ENCODE peak calls at places on chromosomes 13 and 19, in nine cellular contexts. K, Z, X, A, R, G, I, F and D are unnamed samples.

GRCh38 chr13:80239571-80240255 is 101.2 kb downstream of the SPRY2 start:
- DNase-seq in K (no peak), Z (no peak), X (no peak), A (no peak), R (no peak), G (no peak), I (no peak), F (no peak), D (no peak)

GRCh38 chr13:110334256-110334655 is 27.2 kb downstream of the COL4A2 start:
- DNase-seq in K (no peak), Z (no peak), X (no peak), A (no peak), R (no peak), G (no peak), I (peak), F (no peak), D (no peak)

GRCh38 chr13:85028035-85028434 is 771.2 kb downstream of the SLITRK6 start:
- DNase-seq in K (no peak), Z (no peak), X (no peak), A (no peak), R (no peak), G (no peak), I (no peak), F (no peak), D (no peak)

GRCh38 chr13:94311893-94312292 is 167.6 kb downstream of the DCT start:
- DNase-seq in K (no peak), Z (no peak), X (no peak), A (no peak), R (no peak), G (no peak), I (no peak), F (no peak), D (no peak)

GRCh38 chr13:37769078-37769477 is 100.5 kb downstream of the TRPC4 start:
- DNase-seq in K (no peak), Z (no peak), X (no peak), A (no peak), R (no peak), G (no peak), I (no peak), F (no peak), D (no peak)

GRCh38 chr19:43649514-43649913 is 9.9 kb upstream of the CADM4 start:
- DNase-seq in K (no peak), Z (no peak), X (no peak), A (no peak), R (no peak), G (no peak), I (no peak), F (no peak), D (no peak)

GRCh38 chr19:16435238-16435911 is 36.4 kb downstream of the EPS15L1 start:
- DNase-seq in K (no peak), Z (no peak), X (no peak), A (peak), R (no peak), G (no peak), I (peak), F (peak), D (no peak)

GRCh38 chr19:11446652-11447301 is 11.3 kb downstream of the PRKCSH start:
- DNase-seq in K (no peak), Z (peak), X (no peak), A (peak), R (peak), G (peak), I (peak), F (no peak), D (peak)

GRCh38 chr19:22144394-22144793 is 52.4 kb downstream of the ZNF676 start:
- DNase-seq in K (no peak), Z (no peak), X (peak), A (no peak), R (no peak), G (no peak), I (no peak), F (no peak), D (peak)

GRCh38 chr19:46999878-47000277 is 19.8 kb upstream of the NPAS1 start:
- DNase-seq in K (no peak), Z (no peak), X (no peak), A (no peak), R (no peak), G (no peak), I (no peak), F (no peak), D (no peak)

GRCh38 chr13:85431720-85432119 is 367.5 kb downstream of the SLITRK6 start:
- DNase-seq in K (no peak), Z (no peak), X (no peak), A (no peak), R (no peak), G (no peak), I (peak), F (no peak), D (no peak)

GRCh38 chr13:112894673-112895481 is 74.1 kb upstream of the MCF2L start:
- DNase-seq in K (no peak), Z (peak), X (no peak), A (no peak), R (peak), G (no peak), I (no peak), F (no peak), D (no peak)

GRCh38 chr13:80359459-80360297 is 18.8 kb upstream of the SPRY2 start:
- DNase-seq in K (no peak), Z (no peak), X (no peak), A (no peak), R (no peak), G (no peak), I (no peak), F (no peak), D (no peak)

GRCh38 chr13:41905600-41906254 is 55.2 kb downstream of the VWA8 start:
- DNase-seq in K (no peak), Z (no peak), X (peak), A (no peak), R (no peak), G (no peak), I (no peak), F (no peak), D (peak)

GRCh38 chr13:59259416-59260000 is 904.2 kb downstream of the DIAPH3 start:
- DNase-seq in K (no peak), Z (no peak), X (no peak), A (no peak), R (no peak), G (no peak), I (no peak), F (no peak), D (no peak)

GRCh38 chr19:46979770-46980105 is 39.9 kb upstream of the NPAS1 start:
- DNase-seq in K (no peak), Z (peak), X (no peak), A (no peak), R (no peak), G (no peak), I (no peak), F (no peak), D (no peak)

GRCh38 chr19:47226426-47227346 is 4.3 kb downstream of the BBC3 start:
- DNase-seq in K (peak), Z (peak), X (peak), A (peak), R (peak), G (no peak), I (peak), F (peak), D (peak)

GRCh38 chr13:112803422-112803821 is 113.6 kb downstream of the ATP11A start:
- DNase-seq in K (peak), Z (no peak), X (no peak), A (no peak), R (no peak), G (no peak), I (no peak), F (no peak), D (no peak)

GRCh38 chr19:20503536-20503935 is 62.0 kb downstream of the ZNF737 start:
- DNase-seq in K (no peak), Z (no peak), X (no peak), A (no peak), R (no peak), G (no peak), I (no peak), F (peak), D (no peak)

GRCh38 chr13:29954082-29955043 is 103.9 kb upstream of the UBL3 start:
- DNase-seq in K (no peak), Z (no peak), X (no peak), A (no peak), R (peak), G (no peak), I (no peak), F (no peak), D (no peak)

GRCh38 chr13:41500501-41500900 is 43.2 kb downstream of the RGCC start:
- DNase-seq in K (no peak), Z (no peak), X (no peak), A (peak), R (no peak), G (no peak), I (no peak), F (no peak), D (peak)

GRCh38 chr13:24270639-24271131 is 38.7 kb upstream of the C1QTNF9 start:
- DNase-seq in K (peak), Z (peak), X (no peak), A (peak), R (peak), G (no peak), I (peak), F (peak), D (peak)

GRCh38 chr13:79724348-79725103 is 243.6 kb downstream of the NDFIP2 start:
- DNase-seq in K (no peak), Z (no peak), X (no peak), A (no peak), R (no peak), G (no peak), I (no peak), F (no peak), D (no peak)

GRCh38 chr13:36188446-36188845 is 25.9 kb downstream of the SOHLH2 start:
- DNase-seq in K (no peak), Z (no peak), X (no peak), A (no peak), R (no peak), G (no peak), I (no peak), F (no peak), D (no peak)

GRCh38 chr19:46629546-46630025 is 4.7 kb upstream of the PTGIR start:
- DNase-seq in K (no peak), Z (peak), X (no peak), A (no peak), R (peak), G (no peak), I (no peak), F (no peak), D (peak)

GRCh38 chr13:111399334-111399733 is 78.9 kb downstream of the TEX29 start:
- DNase-seq in K (no peak), Z (peak), X (no peak), A (no peak), R (no peak), G (no peak), I (peak), F (no peak), D (no peak)

GRCh38 chr13:18947376-18947977 is 234.1 kb downstream of the TUBA3C start:
- DNase-seq in K (no peak), Z (peak), X (no peak), A (no peak), R (no peak), G (no peak), I (no peak), F (no peak), D (no peak)

GRCh38 chr13:83738407-83738806 is 143.9 kb downstream of the SLITRK1 start:
- DNase-seq in K (no peak), Z (no peak), X (no peak), A (no peak), R (no peak), G (no peak), I (no peak), F (no peak), D (no peak)

GRCh38 chr19:39916236-39916635 is 18.2 kb downstream of the FCGBP start:
- DNase-seq in K (no peak), Z (peak), X (no peak), A (no peak), R (no peak), G (no peak), I (no peak), F (no peak), D (no peak)

GRCh38 chr13:44050450-44051063 is 170.9 kb downstream of the LACC1 start:
- DNase-seq in K (no peak), Z (no peak), X (peak), A (no peak), R (no peak), G (no peak), I (no peak), F (no peak), D (peak)

GRCh38 chr19:16661480-16662034 is 618 bp downstream of the TMEM38A start:
- DNase-seq in K (no peak), Z (no peak), X (no peak), A (no peak), R (peak), G (peak), I (peak), F (peak), D (no peak)

GRCh38 chr13:25401958-25402357 is 30.2 kb downstream of the ATP8A2 start:
- DNase-seq in K (no peak), Z (no peak), X (no peak), A (no peak), R (no peak), G (no peak), I (no peak), F (no peak), D (no peak)

GRCh38 chr19:33674575-33675367 is 53.0 kb downstream of the CHST8 start:
- DNase-seq in K (no peak), Z (peak), X (no peak), A (no peak), R (no peak), G (no peak), I (peak), F (no peak), D (no peak)

GRCh38 chr13:31982540-31982939 is 49.0 kb upstream of the FRY start:
- DNase-seq in K (no peak), Z (no peak), X (peak), A (no peak), R (peak), G (no peak), I (peak), F (no peak), D (peak)

GRCh38 chr13:105616313-105617075 is 919.0 kb downstream of the EFNB2 start:
- DNase-seq in K (no peak), Z (no peak), X (no peak), A (no peak), R (no peak), G (no peak), I (no peak), F (no peak), D (no peak)

GRCh38 chr13:44141213-44141724 is 232.4 kb upstream of the SERP2 start:
- DNase-seq in K (no peak), Z (no peak), X (no peak), A (no peak), R (no peak), G (no peak), I (no peak), F (no peak), D (no peak)

DNA sequence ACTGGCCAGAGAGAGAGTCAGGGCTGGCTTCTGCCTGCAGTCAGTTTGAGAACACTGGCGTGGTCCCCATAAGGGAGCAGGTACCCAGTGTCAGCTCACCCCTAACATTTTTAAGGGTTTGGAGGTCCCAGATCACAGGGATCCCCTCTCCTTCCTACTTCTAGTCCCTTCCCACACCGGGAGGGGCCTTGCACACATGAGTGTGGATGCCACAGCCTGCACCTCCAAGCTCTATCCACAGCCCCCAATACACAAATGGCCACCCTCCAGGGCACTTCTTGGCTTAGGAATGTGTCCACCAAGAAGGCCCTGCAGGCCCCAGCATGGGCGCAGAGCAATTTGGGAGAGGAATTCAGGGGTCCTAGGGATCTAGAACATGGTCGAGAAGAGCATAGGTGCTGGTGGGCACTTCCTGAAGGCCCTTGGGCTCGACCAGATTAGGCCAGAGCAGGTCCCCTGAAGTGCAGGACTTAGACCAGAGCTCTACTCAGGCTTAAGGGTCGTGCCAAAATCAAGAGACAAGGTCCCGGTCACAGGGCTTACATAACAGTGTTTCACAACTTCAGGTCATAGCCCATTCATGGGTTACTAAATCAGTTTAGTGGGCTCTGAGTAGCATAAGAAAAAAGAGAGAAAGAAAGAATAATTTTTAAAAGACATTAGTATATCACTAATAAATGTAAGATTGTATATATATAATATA is 16.0 kb downstream of the FXYD5 start:
- DNase-seq in K (no peak), Z (no peak), X (no peak), A (no peak), R (no peak), G (no peak), I (peak), F (no peak), D (no peak)
- TF ChIP-seq POLR2A in K (no peak), Z (no peak), X (no peak), A (no peak), R (no peak), G (no peak), I (no peak), F (no peak), D (peak)

DNA sequence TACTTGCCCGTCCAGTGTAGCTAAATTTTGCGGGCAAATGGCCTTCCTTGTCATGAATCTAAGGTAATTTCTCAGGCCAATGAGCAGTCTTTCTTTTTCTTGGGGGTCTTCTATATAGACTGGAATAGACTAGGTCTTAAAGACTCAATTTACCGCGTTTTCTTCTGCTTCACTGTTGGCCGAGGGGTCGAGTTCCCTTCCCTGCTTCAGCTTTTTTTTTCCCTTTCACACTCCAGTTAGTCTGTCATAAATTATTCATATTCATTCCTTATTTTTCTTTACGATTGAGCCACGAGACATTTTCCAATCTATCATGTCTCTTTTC is 276 bp downstream of the ALG11 start:
- DNase-seq in K (no peak), Z (no peak), X (no peak), A (no peak), R (no peak), G (no peak), I (no peak), F (no peak), D (no peak)
- TF ChIP-seq POLR2A in K (no peak), Z (no peak), X (no peak), A (no peak), R (no peak), G (no peak), I (no peak), F (no peak), D (peak)

GRCh38 chr19:7069042-7069903 is at the start of gene ZNF557:
- DNase-seq in K (peak), Z (peak), X (peak), A (peak), R (peak), G (peak), I (peak), F (peak), D (peak)
- TF ChIP-seq POLR2A in K (peak), Z (no peak), X (no peak), A (peak), R (peak), G (peak), I (no peak), F (peak), D (peak)

DNA sequence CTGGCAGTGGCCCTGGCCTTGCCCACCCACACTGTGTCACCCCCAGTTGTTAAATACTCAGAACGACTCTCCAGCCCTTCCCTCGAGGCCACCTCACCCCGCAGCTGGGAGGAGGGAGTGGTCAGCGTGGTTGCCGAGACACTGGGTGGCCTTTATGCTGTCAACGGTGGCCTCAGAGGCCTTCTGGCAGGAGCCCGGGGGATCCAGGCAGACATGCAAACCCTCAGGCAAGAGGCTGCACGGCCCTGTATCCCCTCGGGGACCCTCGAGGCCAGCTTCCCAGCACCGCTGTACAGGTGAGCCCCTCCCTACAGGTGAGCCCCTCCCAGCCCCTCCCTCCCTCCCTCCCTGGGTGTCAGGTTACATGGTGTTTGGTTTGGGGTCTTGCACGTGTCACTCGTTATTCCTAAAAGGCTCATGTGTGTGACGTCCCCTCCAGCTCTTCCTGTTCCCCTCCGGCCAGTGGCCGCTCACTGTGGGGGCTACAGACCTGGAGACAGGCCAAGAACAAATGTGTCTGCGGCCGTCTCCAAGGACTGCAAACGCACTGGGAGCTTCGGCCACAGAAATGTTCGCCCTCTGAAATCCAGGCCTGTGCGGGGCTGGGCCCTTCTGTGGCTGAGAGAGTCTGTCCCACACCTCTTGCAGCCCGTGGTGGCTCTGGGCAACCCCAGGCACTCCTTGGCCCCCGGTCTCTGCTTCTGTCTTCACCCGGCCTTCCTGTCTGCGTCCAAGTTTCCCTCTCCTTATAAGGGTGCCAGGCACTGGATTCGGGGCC is at the start of gene TEKTIP1:
- DNase-seq in K (no peak), Z (no peak), X (no peak), A (peak), R (no peak), G (no peak), I (no peak), F (no peak), D (no peak)
- TF ChIP-seq POLR2A in K (no peak), Z (no peak), X (no peak), A (no peak), R (no peak), G (no peak), I (no peak), F (no peak), D (no peak)

DNA sequence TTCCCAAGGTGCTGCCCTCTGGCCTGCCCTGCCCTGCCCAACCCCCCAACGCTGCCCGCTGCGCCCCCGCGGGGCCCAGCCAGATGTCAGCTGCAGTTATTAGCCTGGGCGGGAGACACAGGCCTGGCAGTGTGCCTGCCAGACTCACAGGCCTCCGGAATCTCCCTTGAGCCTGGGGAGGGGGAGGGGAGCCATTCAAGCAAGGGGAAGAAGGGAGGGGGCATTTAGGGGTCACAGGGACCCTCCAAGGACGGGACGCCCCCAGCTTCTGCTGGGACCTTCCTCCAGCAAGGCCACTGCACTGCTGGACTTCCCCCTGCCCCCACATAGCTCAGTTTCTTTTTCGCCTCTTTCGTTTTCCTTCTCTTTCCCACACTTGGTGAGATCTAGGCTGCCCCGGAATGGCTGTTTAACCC is 2.6 kb upstream of the JUNB start:
- DNase-seq in K (peak), Z (peak), X (no peak), A (no peak), R (peak), G (peak), I (peak), F (peak), D (peak)
- TF ChIP-seq POLR2A in K (peak), Z (no peak), X (no peak), A (peak), R (no peak), G (no peak), I (no peak), F (no peak), D (peak)